ENCODE peak calls at places on chromosomes 11 and 22, in seven cellular contexts. W is lung, C is coronary artery, P is fibroblast of the aortic adventitia, X is ovary, I is GM06990, H is small intestine. Z is an unnamed sample.

GRCh38 chr11:77081976-77082836 is 15.4 kb downstream of the CAPN5 start:
- DNase-seq in W (no peak), C (no peak), P (no peak), X (peak; percentile 8), I (no peak), H (no peak), Z (no peak)

GRCh38 chr11:85299247-85299646 is 327.9 kb downstream of the DLG2 start:
- DNase-seq in W (no peak), C (no peak), P (no peak), X (no peak), I (no peak), H (no peak), Z (no peak)

GRCh38 chr11:133995066-133995465 is 38.3 kb upstream of the IGSF9B start:
- DNase-seq in W (no peak), C (no peak), P (no peak), X (no peak), I (no peak), H (no peak), Z (peak; percentile 42)

GRCh38 chr22:49972163-49973017 is 11.8 kb downstream of the PIM3 start:
- DNase-seq in W (no peak), C (peak; percentile 74), P (no peak), X (peak; percentile 38), I (peak; percentile 33), H (no peak), Z (no peak)

GRCh38 chr22:27537481-27537891 is 264.1 kb downstream of the MN1 start:
- DNase-seq in W (no peak), C (no peak), P (no peak), X (peak; percentile 19), I (no peak), H (no peak), Z (no peak)

GRCh38 chr11:130213143-130213978 is 53.8 kb downstream of the ST14 start:
- DNase-seq in W (peak; percentile 61), C (peak; percentile 72), P (peak; percentile 26), X (peak; percentile 36), I (peak; percentile 64), H (peak; percentile 62), Z (peak; percentile 8)

GRCh38 chr22:28019360-28019759 is 100.3 kb upstream of the PITPNB start:
- DNase-seq in W (no peak), C (no peak), P (no peak), X (peak; percentile 6), I (no peak), H (no peak), Z (no peak)

GRCh38 chr11:69613594-69613993 is 27.4 kb upstream of the CCND1 start:
- DNase-seq in W (no peak), C (no peak), P (no peak), X (no peak), I (no peak), H (no peak), Z (no peak)

GRCh38 chr22:33896801-33897620 is 23.3 kb downstream of the LARGE1 start:
- DNase-seq in W (no peak), C (no peak), P (peak; percentile 22), X (no peak), I (peak; percentile 55), H (no peak), Z (no peak)

GRCh38 chr11:76561245-76561644 is 109.3 kb downstream of the LRRC32 start:
- DNase-seq in W (no peak), C (no peak), P (no peak), X (no peak), I (no peak), H (no peak), Z (no peak)

GRCh38 chr11:10474551-10474950 is 19.5 kb downstream of the AMPD3 start:
- DNase-seq in W (no peak), C (no peak), P (no peak), X (no peak), I (no peak), H (no peak), Z (no peak)

GRCh38 chr11:69425895-69426544 is 55.4 kb upstream of the LINC01488 start:
- DNase-seq in W (no peak), C (no peak), P (no peak), X (no peak), I (no peak), H (no peak), Z (peak; percentile 86)

GRCh38 chr11:82995754-82996398 is 75.8 kb downstream of the RAB30 start:
- DNase-seq in W (no peak), C (no peak), P (peak; percentile 92), X (no peak), I (peak; percentile 47), H (no peak), Z (no peak)

GRCh38 chr11:83192846-83193245 is 666 bp upstream of the ANKRD42 start:
- DNase-seq in W (no peak), C (no peak), P (peak; percentile 19), X (no peak), I (no peak), H (peak; percentile 11), Z (no peak)

GRCh38 chr11:11382858-11383532 is 29.9 kb upstream of the CSNK2A3 start:
- DNase-seq in W (no peak), C (no peak), P (no peak), X (no peak), I (no peak), H (no peak), Z (no peak)

GRCh38 chr11:98729118-98729517 is 291.6 kb upstream of the CNTN5 start:
- DNase-seq in W (no peak), C (no peak), P (no peak), X (no peak), I (no peak), H (no peak), Z (no peak)

GRCh38 chr11:18594999-18595749 is 4.4 kb upstream of the MISFA start:
- DNase-seq in W (no peak), C (peak; percentile 55), P (no peak), X (no peak), I (no peak), H (no peak), Z (no peak)

GRCh38 chr22:30989473-30989872 is 20.4 kb downstream of the TUG1 start:
- DNase-seq in W (no peak), C (no peak), P (no peak), X (no peak), I (no peak), H (no peak), Z (no peak)

GRCh38 chr11:23278121-23278520 is 417.8 kb upstream of the CCDC179 start:
- DNase-seq in W (no peak), C (no peak), P (peak; percentile 1), X (no peak), I (no peak), H (no peak), Z (no peak)

DNA sequence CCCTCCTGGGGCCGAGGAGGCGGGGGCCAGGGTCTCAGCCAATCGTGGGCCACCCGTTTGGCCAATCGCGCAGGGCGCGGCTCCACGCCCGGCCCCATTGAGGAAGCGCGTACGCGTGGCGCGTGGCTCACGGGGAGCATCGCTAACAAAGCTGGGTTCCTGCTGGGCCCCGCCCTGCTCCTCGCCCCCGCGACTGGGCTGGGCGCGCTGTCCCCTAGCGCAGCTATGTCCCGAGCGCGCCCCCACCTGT is 614 bp upstream of the ASCL2 start:
- DNase-seq in W (peak; percentile 32), C (peak; percentile 68), P (no peak), X (no peak), I (no peak), H (peak; percentile 27), Z (no peak)
- H3K4me3 ChIP-seq in W (no peak overlapping the region), C (peak overlapping the region; percentile 74), P (no peak overlapping the region), X (no peak overlapping the region), I (no peak overlapping the region), H (no peak overlapping the region), Z (no peak overlapping the region)

DNA sequence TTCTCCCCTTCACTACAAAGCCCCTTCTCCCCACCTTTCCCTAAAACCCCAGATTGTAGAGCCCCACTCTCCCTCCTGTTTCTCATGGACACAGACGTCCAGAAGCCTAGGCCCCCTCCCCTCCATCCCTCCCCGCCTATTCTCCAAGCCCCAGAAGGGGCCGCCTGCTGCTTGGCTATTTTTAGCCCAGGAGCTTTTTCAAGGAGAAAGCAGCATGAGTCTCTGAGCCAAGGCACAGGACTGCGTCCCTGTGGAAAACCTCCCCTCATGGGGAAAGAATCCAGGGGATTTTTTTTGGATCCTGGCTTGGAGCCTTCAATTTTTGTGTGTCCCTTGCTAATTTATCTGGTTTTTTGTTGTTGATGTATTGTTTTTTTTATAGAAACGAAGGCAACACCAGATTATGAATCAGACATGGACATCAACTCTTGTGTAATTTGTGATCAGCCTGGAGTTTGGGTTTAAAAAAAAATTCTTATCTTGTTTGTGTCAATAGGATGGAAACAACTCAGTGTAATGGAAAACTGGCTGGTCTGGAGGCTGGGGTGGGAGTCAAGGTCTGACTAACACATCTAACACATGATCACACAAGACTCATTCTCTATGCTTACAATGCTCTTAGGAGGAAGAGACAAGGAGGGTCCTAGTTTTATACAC is 17.4 kb upstream of the ACCSL start:
- DNase-seq in W (peak; percentile 25), C (peak; percentile 87), P (peak; percentile 94), X (peak; percentile 79), I (no peak), H (no peak), Z (no peak)
- H3K4me3 ChIP-seq in W (no peak overlapping the region), C (no peak overlapping the region), P (no peak overlapping the region), X (no peak overlapping the region), I (no peak overlapping the region), H (no peak overlapping the region), Z (no peak overlapping the region)

GRCh38 chr11:67586568-67587250 is 3.1 kb downstream of the GSTP1 start:
- DNase-seq in W (no peak), C (no peak), P (no peak), X (no peak), I (no peak), H (no peak), Z (no peak)
- H3K4me3 ChIP-seq in W (no peak overlapping the region), C (no peak overlapping the region), P (no peak overlapping the region), X (no peak overlapping the region), I (no peak overlapping the region), H (no peak overlapping the region), Z (no peak overlapping the region)

GRCh38 chr22:36937319-36938027 is 24.0 kb downstream of the CSF2RB start:
- DNase-seq in W (no peak), C (no peak), P (no peak), X (no peak), I (no peak), H (no peak), Z (no peak)
- H3K4me3 ChIP-seq in W (no peak overlapping the region), C (no peak overlapping the region), P (no peak overlapping the region), X (no peak overlapping the region), I (no peak overlapping the region), H (no peak overlapping the region), Z (no peak overlapping the region)

GRCh38 chr11:44562836-44563460 is 2.5 kb upstream of the CD82 start:
- DNase-seq in W (no peak), C (no peak), P (no peak), X (no peak), I (no peak), H (no peak), Z (no peak)
- H3K4me3 ChIP-seq in W (no peak overlapping the region), C (no peak overlapping the region), P (no peak overlapping the region), X (no peak overlapping the region), I (no peak overlapping the region), H (no peak overlapping the region), Z (no peak overlapping the region)

GRCh38 chr22:46845281-46846153 is 83.1 kb downstream of the TBC1D22A start:
- DNase-seq in W (no peak), C (peak; percentile 57), P (peak; percentile 85), X (peak; percentile 30), I (no peak), H (no peak), Z (no peak)
- H3K4me3 ChIP-seq in W (no peak overlapping the region), C (peak overlapping the region; percentile 50), P (peak overlapping the region; percentile 54), X (peak overlapping the region; percentile 8), I (no peak overlapping the region), H (no peak overlapping the region), Z (no peak overlapping the region)

GRCh38 chr11:96198466-96198808 is 144.6 kb downstream of the MAML2 start:
- DNase-seq in W (no peak), C (no peak), P (no peak), X (no peak), I (no peak), H (no peak), Z (no peak)
- H3K4me3 ChIP-seq in W (no peak overlapping the region), C (no peak overlapping the region), P (no peak overlapping the region), X (no peak overlapping the region), I (no peak overlapping the region), H (no peak overlapping the region), Z (no peak overlapping the region)

Z was measured in Jurkat, Clone E6-1.